ENCODE peak calls at places on chromosome 2, in six cellular contexts. A is fibroblast of the aortic adventitia, V is stomach, S is fibroblast of mammary gland, P is A549, H is foreskin fibroblast. E is an unnamed sample.

GRCh38 chr2:158325782-158326335 is 130.7 kb downstream of the CCDC148 start:
- DNase-seq in V (no peak), H (no peak), A (no peak), P (no peak), S (no peak), E (no peak)

GRCh38 chr2:225122582-225123486 is 80.6 kb upstream of the DOCK10 start:
- DNase-seq in A (peak), V (no peak), H (no peak), P (no peak), S (peak), E (peak)

GRCh38 chr2:10382313-10383061 is 65.6 kb downstream of the ODC1 start:
- DNase-seq in P (no peak), H (no peak), S (no peak), V (peak), A (no peak), E (no peak)

GRCh38 chr2:236577481-236578410 is 8.1 kb downstream of the ACKR3 start:
- DNase-seq in H (no peak), V (no peak), A (no peak), S (no peak), P (no peak), E (no peak)

GRCh38 chr2:160913323-160913722 is 246.9 kb upstream of the TANK start:
- DNase-seq in S (no peak), V (no peak), H (no peak), A (no peak), P (no peak), E (no peak)

GRCh38 chr2:149129433-149129832 is 90.9 kb downstream of the LYPD6B start:
- DNase-seq in P (no peak), V (no peak), S (no peak), A (no peak), H (no peak), E (no peak)

GRCh38 chr2:187900023-187900422 is 345.8 kb upstream of the TFPI start:
- DNase-seq in A (no peak), H (no peak), P (no peak), V (no peak), S (peak), E (peak)

GRCh38 chr2:174004900-174005605 is 39.9 kb upstream of the SP3 start:
- DNase-seq in V (no peak), A (peak), P (no peak), S (peak), H (peak), E (peak)

DNA sequence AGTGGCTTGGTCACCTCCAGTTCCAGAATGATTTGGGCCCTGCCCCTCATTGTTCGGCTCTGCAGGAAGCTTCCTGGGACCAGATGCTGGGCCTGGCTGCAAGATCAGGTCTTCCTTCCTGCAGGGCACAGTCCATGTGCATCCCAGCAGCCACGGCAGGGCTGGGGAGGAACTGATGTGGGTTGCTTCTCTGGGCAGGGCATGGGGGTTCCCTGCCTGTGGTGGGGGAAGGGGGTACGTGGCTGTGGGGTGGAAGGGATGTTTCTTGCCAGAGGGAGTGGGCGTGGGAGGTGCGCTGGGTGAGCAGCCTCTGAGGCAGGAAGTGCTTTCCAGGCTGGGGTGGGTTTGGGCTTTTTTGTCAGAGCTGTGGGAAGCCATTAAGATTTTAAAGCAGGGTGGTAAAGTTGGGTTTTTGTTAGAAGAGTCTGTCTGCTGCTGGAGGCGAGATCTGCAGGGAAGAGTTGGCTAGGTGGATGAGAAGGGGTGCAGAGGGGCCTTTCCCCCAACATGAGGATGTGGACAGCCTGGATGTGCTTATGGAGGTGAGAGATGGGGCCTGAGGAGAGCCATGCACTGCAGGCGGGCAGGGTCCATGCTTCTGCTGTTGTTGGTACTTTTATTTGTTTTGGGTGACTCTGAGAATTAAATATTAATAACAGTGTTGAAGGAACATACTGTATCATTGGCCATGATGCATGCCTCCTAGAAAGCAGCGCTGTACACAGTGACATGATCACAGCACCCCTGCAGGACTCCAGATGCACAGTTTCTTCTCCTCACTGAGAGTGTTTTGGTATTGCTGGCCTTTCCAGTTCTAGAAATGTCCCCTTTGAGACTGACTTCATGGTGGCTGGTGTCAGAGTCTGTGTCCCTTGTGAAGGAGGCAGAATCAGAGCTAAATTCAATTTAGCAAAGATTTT is 45.3 kb downstream of the DGKD start:
- DNase-seq in P (no peak), A (no peak), H (no peak), S (no peak), V (peak), E (no peak)
- TF ChIP-seq CTCF in P (no peak), A (no peak), H (no peak), S (no peak), V (no peak), E (peak)

GRCh38 chr2:168210216-168210897 is 37.0 kb downstream of the STK39 start:
- DNase-seq in S (no peak), A (no peak), V (no peak), H (no peak), P (no peak), E (no peak)
- H3K4me3 ChIP-seq in S (no peak), A (no peak), V (peak), H (peak), P (no peak), E (no peak)

GRCh38 chr2:95077893-95078603 is 43.6 kb downstream of the MRPS5 start:
- DNase-seq in S (no peak), V (no peak), P (no peak), H (no peak), A (no peak), E (no peak)
- TF ChIP-seq CTCF in S (no peak), V (no peak), P (no peak), H (no peak), A (no peak), E (no peak)

DNA sequence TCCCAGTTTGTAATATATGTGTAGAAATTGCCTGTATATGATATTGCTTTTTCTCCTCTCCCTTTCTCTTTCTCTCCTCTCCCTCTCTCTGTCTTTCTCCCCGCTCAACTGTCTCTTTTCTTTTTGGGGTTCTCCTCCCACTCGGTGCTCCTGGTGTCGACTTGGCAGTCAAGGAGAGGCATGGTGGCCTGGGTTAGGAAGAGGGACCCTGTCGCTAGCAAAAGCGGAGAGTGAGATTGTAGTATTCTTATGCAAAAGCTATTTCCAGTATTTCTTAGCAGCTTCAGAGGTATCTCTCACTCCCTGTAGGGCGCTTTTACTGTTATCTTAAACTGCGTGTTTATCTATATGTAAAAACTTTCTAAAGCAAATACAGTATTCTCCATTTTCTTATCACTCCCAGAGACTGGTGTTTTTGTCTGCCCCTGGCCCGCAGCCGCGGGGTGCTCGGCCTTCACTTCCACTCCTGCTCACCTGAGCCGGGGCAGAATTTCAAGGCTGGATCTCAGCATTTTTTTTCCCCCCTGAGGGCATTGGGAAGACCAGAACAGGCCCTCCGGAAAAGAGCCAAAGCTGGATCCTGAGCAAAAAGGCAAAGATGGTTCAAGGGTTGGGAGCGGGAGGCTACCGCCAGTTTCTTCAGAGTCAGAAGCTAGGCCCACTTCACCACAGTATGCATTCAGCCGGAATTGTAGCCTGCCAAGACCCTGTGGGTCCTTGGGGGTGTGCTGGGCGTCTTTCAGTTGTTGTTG is 4.3 kb downstream of the SIX3 start:
- DNase-seq in H (no peak), A (no peak), V (no peak), S (no peak), P (no peak), E (no peak)
- H3K4me3 ChIP-seq in H (no peak), A (no peak), V (no peak), S (no peak), P (no peak), E (no peak)

GRCh38 chr2:1823187-1824169 is 79.2 kb upstream of the PXDN start:
- DNase-seq in A (no peak), H (no peak), P (no peak), S (no peak), V (no peak), E (no peak)
- TF ChIP-seq CTCF in A (no peak), H (no peak), P (no peak), S (no peak), V (no peak), E (peak)

DNA sequence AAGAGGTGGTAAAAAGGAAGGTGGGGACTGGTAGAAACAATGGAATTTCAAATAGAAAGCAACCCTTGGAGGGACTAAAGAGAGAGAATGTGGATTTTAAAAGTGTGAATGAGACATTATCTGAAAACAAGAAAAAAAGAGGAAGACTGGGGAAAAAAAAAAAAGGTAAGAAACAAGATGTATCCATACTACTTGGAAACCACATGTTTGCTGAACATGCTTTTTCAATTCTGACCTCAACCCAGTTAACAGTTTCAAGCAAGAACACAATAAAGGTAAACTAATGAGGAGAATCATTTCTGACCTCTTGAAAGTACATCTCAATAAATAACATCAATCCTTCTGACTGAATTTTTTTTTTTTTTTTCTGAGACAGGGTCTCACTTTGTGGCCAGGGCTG is 2.6 kb downstream of the FARSB start:
- DNase-seq in H (no peak), A (no peak), P (no peak), S (no peak), V (no peak), E (no peak)
- H3K4me3 ChIP-seq in H (no peak), A (no peak), P (no peak), S (no peak), V (no peak), E (no peak)

GRCh38 chr2:46229134-46230063 is 67.8 kb upstream of the EPAS1 start:
- DNase-seq in S (peak), P (peak), H (no peak), V (no peak), A (no peak), E (peak)
- TF ChIP-seq CTCF in S (no peak), P (no peak), H (no peak), V (no peak), A (no peak), E (peak)

GRCh38 chr2:150610670-150611279 is 123.3 kb upstream of the RND3 start:
- DNase-seq in P (peak), H (no peak), A (peak), S (peak), V (peak), E (peak)

GRCh38 chr2:150608341-150608740 is 120.9 kb upstream of the RND3 start:
- DNase-seq in H (no peak), S (no peak), P (no peak), V (no peak), A (no peak), E (no peak)

GRCh38 chr2:150612957-150613710 is 125.7 kb upstream of the RND3 start:
- DNase-seq in P (no peak), V (no peak), H (no peak), A (peak), S (no peak), E (no peak)

GRCh38 chr2:150607471-150607870 is 120.0 kb upstream of the RND3 start:
- DNase-seq in S (peak), A (peak), P (no peak), H (no peak), V (no peak), E (peak)

DNA sequence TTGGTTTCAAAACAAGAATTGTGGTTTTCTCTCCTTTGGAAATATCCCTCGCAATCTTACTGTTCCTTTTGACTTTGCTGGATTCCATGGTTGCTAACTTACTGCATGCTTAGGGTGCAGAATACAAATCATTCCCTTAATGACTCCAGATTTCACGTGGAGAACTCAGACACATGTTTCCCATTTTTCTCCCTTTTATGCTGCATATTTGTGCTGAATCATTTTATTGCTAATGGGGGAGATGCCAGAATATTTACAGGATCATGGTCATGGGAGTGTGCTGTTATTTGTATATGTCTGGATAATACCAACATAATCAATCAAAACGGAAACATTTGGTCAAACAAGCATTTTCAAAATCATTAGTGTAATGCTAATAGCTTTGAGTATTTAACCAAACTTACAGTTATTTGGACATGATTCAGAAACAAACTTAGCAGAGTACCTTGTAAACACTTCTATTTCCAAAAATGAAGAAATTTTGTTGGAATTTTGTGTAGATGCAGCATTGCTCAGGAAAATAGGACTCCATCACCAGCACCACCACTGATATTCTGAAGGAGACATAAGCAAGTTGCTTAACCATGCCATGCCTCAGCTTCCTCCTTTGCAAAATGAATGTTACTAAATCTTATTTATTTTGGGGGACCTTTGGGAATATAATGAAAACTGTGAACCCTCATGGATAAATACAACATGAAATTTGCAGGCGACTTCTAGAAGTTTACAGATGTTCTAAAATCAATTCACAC is 122.5 kb upstream of the RND3 start:
- DNase-seq in S (peak), A (peak), P (no peak), H (peak), V (no peak), E (no peak)
- H3K4me3 ChIP-seq in S (no peak), A (no peak), P (no peak), H (no peak), V (no peak), E (no peak)

DNA sequence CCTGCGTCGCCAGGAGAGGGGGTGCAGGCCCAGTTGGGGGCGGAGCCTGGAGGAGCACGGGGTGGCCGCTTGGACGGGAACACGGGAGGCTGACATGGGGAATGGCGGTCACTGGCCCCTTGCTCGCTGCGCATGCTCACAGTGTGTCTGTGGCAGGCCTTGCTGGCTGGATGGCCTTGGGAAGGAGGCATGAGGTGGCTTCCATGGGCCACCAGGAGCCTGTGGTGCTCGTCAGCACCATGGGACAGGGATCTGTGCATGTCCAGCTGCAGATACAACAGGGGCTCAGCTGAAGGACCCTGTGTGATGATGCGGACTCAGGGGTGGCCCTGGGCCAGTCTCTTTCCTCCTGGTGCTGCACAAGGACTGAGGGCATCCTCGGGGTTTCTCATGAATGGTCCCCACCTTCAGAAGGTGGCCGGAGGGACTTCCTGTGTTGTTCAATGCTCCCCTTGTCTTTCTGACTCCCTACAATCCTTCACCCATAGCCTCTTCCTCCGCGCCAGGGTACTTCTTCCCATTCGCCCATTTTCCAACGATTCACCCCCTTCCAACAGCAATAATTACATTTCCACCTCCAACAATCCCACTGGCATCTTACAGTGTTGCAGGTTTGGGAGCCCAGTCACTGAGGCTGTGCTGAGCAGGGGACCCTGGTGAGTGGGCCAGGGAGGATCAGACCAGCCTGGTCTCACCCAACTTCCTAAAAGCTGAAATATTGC is 3.4 kb upstream of the SP140L start:
- DNase-seq in V (no peak), P (peak), H (no peak), A (no peak), S (no peak), E (no peak)
- TF ChIP-seq CTCF in V (no peak), P (no peak), H (peak), A (peak), S (peak), E (no peak)